ENCODE peak calls at places on chromosomes 6 and 20, in six cellular contexts. One of them, this sample, is unnamed.

GRCh38 chr6:108751851-108752732 is 96.1 kb upstream of the ARMC2 start:
- DNase-seq in WTC11: no peak
- DNase-seq in A549: no peak
- DNase-seq in K562: no peak
- DNase-seq in HepG2: no peak
- DNase-seq in H1: no peak
- DNase-seq in this sample: no peak

GRCh38 chr6:53049389-53049788 is 15.8 kb upstream of the FBXO9 start:
- DNase-seq in H1: no peak
- DNase-seq in A549: no peak
- DNase-seq in HepG2: peak
- DNase-seq in WTC11: no peak
- DNase-seq in K562: no peak
- DNase-seq in this sample: no peak

GRCh38 chr6:2634151-2634964 is 116.4 kb downstream of the MYLK4 start:
- DNase-seq in K562: peak
- DNase-seq in WTC11: peak
- DNase-seq in HepG2: peak
- DNase-seq in H1: peak
- DNase-seq in A549: peak
- DNase-seq in this sample: peak

GRCh38 chr6:2179950-2180349 is 65.5 kb downstream of the GMDS start:
- DNase-seq in H1: no peak
- DNase-seq in A549: no peak
- DNase-seq in WTC11: no peak
- DNase-seq in HepG2: no peak
- DNase-seq in K562: no peak
- DNase-seq in this sample: no peak

GRCh38 chr6:134173936-134174789 is 121.7 kb upstream of the SLC2A12 start:
- DNase-seq in HepG2: peak
- DNase-seq in A549: peak
- DNase-seq in K562: peak
- DNase-seq in H1: peak
- DNase-seq in WTC11: peak
- DNase-seq in this sample: peak

GRCh38 chr6:150444308-150444707 is 75.5 kb downstream of the IYD start:
- DNase-seq in A549: no peak
- DNase-seq in H1: no peak
- DNase-seq in HepG2: no peak
- DNase-seq in K562: no peak
- DNase-seq in WTC11: no peak
- DNase-seq in this sample: no peak

GRCh38 chr6:41428402-41428994 is 93.1 kb downstream of the NCR2 start:
- DNase-seq in H1: no peak
- DNase-seq in HepG2: no peak
- DNase-seq in A549: no peak
- DNase-seq in WTC11: no peak
- DNase-seq in K562: no peak
- DNase-seq in this sample: peak

GRCh38 chr20:61073376-61073775 is 178.7 kb upstream of the CDH4 start:
- DNase-seq in WTC11: no peak
- DNase-seq in K562: no peak
- DNase-seq in A549: no peak
- DNase-seq in H1: no peak
- DNase-seq in HepG2: no peak
- DNase-seq in this sample: no peak

GRCh38 chr6:83708970-83709747 is at the start of gene SNAP91:
- DNase-seq in WTC11: peak
- DNase-seq in A549: no peak
- DNase-seq in HepG2: no peak
- DNase-seq in H1: peak
- DNase-seq in K562: no peak
- DNase-seq in this sample: peak

GRCh38 chr6:151063339-151063738 is 176.4 kb upstream of the AKAP12 start:
- DNase-seq in HepG2: no peak
- DNase-seq in K562: no peak
- DNase-seq in WTC11: no peak
- DNase-seq in H1: no peak
- DNase-seq in A549: no peak
- DNase-seq in this sample: peak

GRCh38 chr6:5438882-5439584 is 177.7 kb downstream of the FARS2 start:
- DNase-seq in WTC11: no peak
- DNase-seq in A549: no peak
- DNase-seq in K562: no peak
- DNase-seq in H1: no peak
- DNase-seq in HepG2: no peak
- DNase-seq in this sample: peak

GRCh38 chr6:156280131-156280530 is 497.0 kb upstream of the ARID1B start:
- DNase-seq in H1: no peak
- DNase-seq in K562: no peak
- DNase-seq in HepG2: no peak
- DNase-seq in WTC11: no peak
- DNase-seq in A549: no peak
- DNase-seq in this sample: no peak

GRCh38 chr6:159692303-159693127 is 526 bp downstream of the SOD2 start:
- DNase-seq in H1: no peak
- DNase-seq in A549: no peak
- DNase-seq in HepG2: peak
- DNase-seq in WTC11: peak
- DNase-seq in K562: peak
- DNase-seq in this sample: peak

GRCh38 chr6:2900821-2901644 is 2.1 kb downstream of the SERPINB9 start:
- DNase-seq in WTC11: no peak
- DNase-seq in HepG2: no peak
- DNase-seq in H1: no peak
- DNase-seq in A549: no peak
- DNase-seq in K562: no peak
- DNase-seq in this sample: peak

GRCh38 chr20:50804453-50805348 is 9.8 kb downstream of the BCAS4 start:
- DNase-seq in A549: no peak
- DNase-seq in WTC11: no peak
- DNase-seq in HepG2: no peak
- DNase-seq in K562: no peak
- DNase-seq in H1: no peak
- DNase-seq in this sample: no peak

GRCh38 chr6:81996414-81996813 is 243.9 kb upstream of the TENT5A start:
- DNase-seq in WTC11: no peak
- DNase-seq in K562: no peak
- DNase-seq in HepG2: no peak
- DNase-seq in H1: no peak
- DNase-seq in A549: no peak
- DNase-seq in this sample: no peak

GRCh38 chr6:41449399-41450245 is 96.6 kb upstream of the FOXP4 start:
- DNase-seq in HepG2: peak
- DNase-seq in K562: no peak
- DNase-seq in H1: no peak
- DNase-seq in A549: no peak
- DNase-seq in WTC11: no peak
- DNase-seq in this sample: no peak

GRCh38 chr6:110547266-110547964 is 71.0 kb upstream of the SLC22A16 start:
- DNase-seq in WTC11: no peak
- DNase-seq in A549: no peak
- DNase-seq in H1: no peak
- DNase-seq in HepG2: peak
- DNase-seq in K562: no peak
- DNase-seq in this sample: no peak

GRCh38 chr6:150373260-150373701 is 4.5 kb downstream of the IYD start:
- DNase-seq in H1: no peak
- DNase-seq in K562: no peak
- DNase-seq in A549: no peak
- DNase-seq in HepG2: no peak
- DNase-seq in WTC11: no peak
- DNase-seq in this sample: no peak

GRCh38 chr6:135503703-135504475 is 6.3 kb upstream of the AHI1 start:
- DNase-seq in A549: no peak
- DNase-seq in HepG2: no peak
- DNase-seq in H1: no peak
- DNase-seq in K562: no peak
- DNase-seq in WTC11: no peak
- DNase-seq in this sample: no peak
- TF ChIP-seq JUN in A549: no peak
- TF ChIP-seq JUN in HepG2: no peak
- TF ChIP-seq JUN in H1: no peak
- TF ChIP-seq JUN in K562: no peak
- TF ChIP-seq JUN in WTC11: no peak
- TF ChIP-seq JUN in this sample: no peak

GRCh38 chr6:148169701-148170100 is 172.9 kb upstream of the SASH1 start:
- DNase-seq in HepG2: no peak
- DNase-seq in H1: no peak
- DNase-seq in K562: no peak
- DNase-seq in A549: no peak
- DNase-seq in WTC11: no peak
- DNase-seq in this sample: no peak

GRCh38 chr6:148168856-148169255 is 173.8 kb upstream of the SASH1 start:
- DNase-seq in WTC11: no peak
- DNase-seq in HepG2: no peak
- DNase-seq in A549: no peak
- DNase-seq in H1: no peak
- DNase-seq in K562: no peak
- DNase-seq in this sample: no peak

GRCh38 chr6:148170286-148170685 is 172.4 kb upstream of the SASH1 start:
- DNase-seq in H1: no peak
- DNase-seq in A549: no peak
- DNase-seq in K562: peak
- DNase-seq in HepG2: no peak
- DNase-seq in WTC11: no peak
- DNase-seq in this sample: no peak

GRCh38 chr6:148164645-148165044 is 178.0 kb upstream of the SASH1 start:
- DNase-seq in HepG2: no peak
- DNase-seq in H1: no peak
- DNase-seq in A549: no peak
- DNase-seq in K562: peak
- DNase-seq in WTC11: no peak
- DNase-seq in this sample: no peak

DNA sequence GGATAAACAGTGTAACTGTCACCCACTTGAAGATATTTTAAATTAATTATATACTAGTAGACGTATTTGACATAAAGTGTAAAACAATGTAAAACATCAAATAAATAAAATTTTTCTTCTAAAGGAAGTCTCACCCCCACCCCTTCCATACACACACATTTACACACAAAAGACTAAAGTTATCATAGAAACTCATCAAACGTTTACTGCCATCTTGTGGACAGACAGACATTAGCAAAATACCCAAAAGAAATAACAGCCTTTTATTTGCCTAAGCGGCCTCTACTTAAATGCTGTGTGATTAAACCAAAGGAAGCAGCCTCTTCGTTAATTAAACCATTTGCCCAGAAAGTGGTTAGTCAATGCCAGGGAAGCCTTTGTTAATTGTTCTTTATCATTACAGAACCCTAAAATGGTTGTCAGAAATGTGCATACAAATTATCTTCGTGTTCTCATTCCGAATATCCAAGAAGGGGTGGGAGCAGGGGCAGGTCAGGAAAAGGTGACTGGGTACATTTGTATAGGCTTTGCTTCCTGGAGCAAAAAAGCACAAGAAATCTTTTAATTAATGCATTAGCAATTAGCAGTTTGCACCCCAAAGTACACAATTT is 176.2 kb upstream of the SASH1 start:
- DNase-seq in HepG2: peak
- DNase-seq in A549: peak
- DNase-seq in K562: peak
- DNase-seq in WTC11: no peak
- DNase-seq in H1: no peak
- DNase-seq in this sample: peak
- TF ChIP-seq JUN in HepG2: no peak
- TF ChIP-seq JUN in A549: no peak
- TF ChIP-seq JUN in K562: no peak
- TF ChIP-seq JUN in WTC11: no peak
- TF ChIP-seq JUN in H1: no peak
- TF ChIP-seq JUN in this sample: no peak

DNA sequence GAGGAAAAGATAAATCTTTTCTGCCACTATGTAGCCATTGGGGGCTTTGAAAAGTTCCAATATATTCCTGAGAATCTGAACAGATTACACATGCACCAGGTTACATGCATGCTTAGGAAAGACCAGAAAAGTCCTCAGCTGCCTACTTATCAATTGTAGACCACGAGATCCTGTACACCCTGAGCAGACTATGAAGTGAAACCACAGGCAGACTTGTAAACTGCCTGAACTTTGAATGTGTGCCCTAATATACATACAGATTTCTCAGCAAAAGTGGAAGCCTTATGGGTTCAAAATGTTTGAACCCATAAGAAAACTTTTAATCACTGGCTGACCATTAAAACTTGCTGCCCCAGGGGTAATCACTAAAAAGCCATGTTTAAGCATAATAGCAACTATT is 273.5 kb upstream of the RUNX2 start:
- DNase-seq in HepG2: no peak
- DNase-seq in A549: no peak
- DNase-seq in WTC11: no peak
- DNase-seq in K562: no peak
- DNase-seq in H1: no peak
- DNase-seq in this sample: no peak
- TF ChIP-seq JUN in HepG2: no peak
- TF ChIP-seq JUN in A549: no peak
- TF ChIP-seq JUN in WTC11: no peak
- TF ChIP-seq JUN in K562: no peak
- TF ChIP-seq JUN in H1: no peak
- TF ChIP-seq JUN in this sample: no peak

DNA sequence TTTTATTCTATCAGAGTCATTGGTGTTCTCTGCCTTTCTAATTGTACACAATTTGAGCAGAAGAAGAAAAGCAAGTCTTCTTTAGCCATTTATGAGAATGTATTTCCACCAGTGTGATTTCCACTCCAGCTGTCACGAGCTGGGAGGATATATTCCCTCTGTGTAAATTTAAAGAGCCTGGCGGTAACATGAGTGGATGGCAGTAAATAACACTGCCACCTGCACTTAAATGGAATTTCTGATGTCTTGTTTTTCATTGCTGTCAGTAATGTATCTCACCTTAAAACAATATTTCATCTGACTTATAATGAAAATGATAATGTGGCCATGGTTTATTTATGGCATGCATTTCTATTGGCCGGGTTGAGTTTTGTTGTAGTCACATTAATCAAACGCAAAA is 490.2 kb downstream of the TBC1D32 start:
- DNase-seq in HepG2: no peak
- DNase-seq in A549: no peak
- DNase-seq in K562: no peak
- DNase-seq in H1: no peak
- DNase-seq in WTC11: no peak
- DNase-seq in this sample: no peak
- TF ChIP-seq JUN in HepG2: no peak
- TF ChIP-seq JUN in A549: no peak
- TF ChIP-seq JUN in K562: no peak
- TF ChIP-seq JUN in H1: no peak
- TF ChIP-seq JUN in WTC11: no peak
- TF ChIP-seq JUN in this sample: no peak

DNA sequence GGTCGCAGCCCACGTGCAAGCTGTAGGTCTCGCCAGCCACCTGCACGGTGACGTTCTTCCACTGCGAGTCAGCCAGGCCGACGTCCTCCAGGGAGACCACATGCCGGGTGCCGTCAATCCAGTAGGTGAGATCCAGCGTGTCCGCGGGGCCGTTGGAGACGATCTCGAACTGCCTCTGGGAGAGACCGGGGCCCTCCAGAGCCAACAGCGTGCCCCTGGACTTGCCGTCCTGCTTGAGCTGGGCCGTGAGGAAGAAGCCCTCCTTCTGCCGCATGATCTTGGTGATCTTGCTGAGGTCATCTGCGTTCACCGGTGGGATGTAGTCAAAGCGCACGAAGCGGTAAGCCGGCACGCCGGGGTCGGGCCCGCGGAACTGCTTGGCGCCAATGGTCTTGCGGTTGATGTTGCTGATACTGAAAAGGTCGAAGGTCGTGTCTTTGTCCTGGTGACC is 5.1 kb downstream of the THBS2 start:
- DNase-seq in HepG2: no peak
- DNase-seq in A549: no peak
- DNase-seq in K562: no peak
- DNase-seq in H1: no peak
- DNase-seq in WTC11: no peak
- DNase-seq in this sample: no peak
- TF ChIP-seq JUN in HepG2: no peak
- TF ChIP-seq JUN in A549: no peak
- TF ChIP-seq JUN in K562: no peak
- TF ChIP-seq JUN in H1: no peak
- TF ChIP-seq JUN in WTC11: no peak
- TF ChIP-seq JUN in this sample: no peak